ENCODE peak calls at places on chromosomes 5 and 9, in nine cellular contexts. F, Q, O, D, Y, S, X, C and G are unnamed samples.

GRCh38 chr5:72036951-72037350 is 70.3 kb upstream of the MAP1B start:
- DNase-seq in F (peak), Q (no peak), O (no peak), D (no peak), Y (no peak), S (no peak), X (no peak), C (peak), G (no peak)

GRCh38 chr5:57735754-57736153 is 253.1 kb upstream of the ACTBL2 start:
- DNase-seq in F (no peak), Q (peak), O (no peak), D (no peak), Y (peak), S (no peak), X (peak), C (peak), G (peak)

GRCh38 chr5:68225911-68226563 is 10.5 kb downstream of the PIK3R1 start:
- DNase-seq in F (no peak), Q (no peak), O (peak), D (no peak), Y (no peak), S (no peak), X (no peak), C (no peak), G (no peak)

GRCh38 chr9:76580832-76581231 is 121.8 kb downstream of the GCNT1 start:
- DNase-seq in F (no peak), Q (no peak), O (no peak), D (no peak), Y (no peak), S (no peak), X (no peak), C (no peak), G (no peak)

GRCh38 chr5:16857635-16858034 is 78.5 kb downstream of the MYO10 start:
- DNase-seq in F (no peak), Q (no peak), O (no peak), D (no peak), Y (no peak), S (no peak), X (no peak), C (no peak), G (no peak)

GRCh38 chr9:107675476-107676264 is 186.1 kb upstream of the KLF4 start:
- DNase-seq in F (no peak), Q (no peak), O (no peak), D (no peak), Y (no peak), S (no peak), X (no peak), C (no peak), G (no peak)

GRCh38 chr5:92907914-92908606 is 673.0 kb downstream of the NR2F1-AS1 start:
- DNase-seq in F (no peak), Q (no peak), O (no peak), D (no peak), Y (no peak), S (no peak), X (peak), C (peak), G (no peak)

GRCh38 chr5:56918054-56918453 is 8.7 kb downstream of the SETD9 start:
- DNase-seq in F (peak), Q (no peak), O (no peak), D (no peak), Y (no peak), S (no peak), X (no peak), C (no peak), G (no peak)

DNA sequence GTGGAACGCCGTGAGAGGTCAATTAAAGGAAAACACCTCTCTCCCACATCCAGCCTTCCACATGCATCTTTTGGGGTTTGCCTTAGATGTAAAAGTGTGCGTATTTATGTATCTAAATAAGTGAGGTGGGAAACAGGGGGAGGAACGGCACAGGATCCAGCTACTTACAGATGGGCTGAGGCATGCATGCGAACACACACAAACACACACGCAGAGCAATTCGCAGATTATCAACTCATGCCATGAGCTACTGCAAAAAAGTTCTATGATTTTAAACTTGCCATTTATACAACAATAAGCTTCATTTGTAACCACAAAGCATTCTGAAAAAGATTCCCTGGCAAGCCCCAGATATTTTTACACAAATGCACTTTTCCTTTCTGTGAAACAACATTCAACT is 242.0 kb downstream of the BNC2 start:
- DNase-seq in F (no peak), Q (no peak), O (no peak), D (no peak), Y (no peak), S (no peak), X (peak), C (peak), G (no peak)
- H3K4me3 ChIP-seq in F (no peak), Q (peak), O (no peak), D (no peak), Y (no peak), S (no peak), X (no peak), C (no peak), G (no peak)

DNA sequence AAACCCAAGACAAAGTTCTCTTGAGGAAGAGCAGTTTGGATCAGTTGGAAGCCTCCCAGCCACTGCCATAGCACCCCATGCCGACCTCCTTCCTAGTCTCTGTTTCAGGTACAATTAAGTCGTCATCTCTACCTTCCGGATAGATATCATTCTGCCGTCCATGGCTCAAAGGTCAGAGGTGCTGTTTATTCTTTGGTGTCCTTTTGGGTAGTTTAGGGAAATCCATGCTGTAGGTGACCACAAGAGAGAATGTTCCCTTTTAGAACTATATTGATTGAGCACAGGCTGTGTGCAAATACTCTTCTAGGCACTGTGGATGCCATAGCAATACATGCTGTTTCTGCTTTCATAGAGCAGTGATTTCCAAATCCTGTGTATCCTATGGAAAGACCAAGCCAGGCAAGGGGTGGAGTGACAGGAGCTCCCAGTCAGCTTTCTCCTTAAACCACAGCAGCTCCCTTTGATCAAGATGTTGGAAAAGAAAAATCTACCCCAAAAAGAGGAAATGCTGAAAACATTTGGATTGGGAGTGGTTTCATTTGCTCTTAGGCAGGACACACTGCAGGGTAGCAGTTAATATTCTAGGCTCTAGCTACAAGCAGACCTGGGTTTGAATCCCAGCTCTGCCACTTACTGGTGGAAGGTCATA is 127.9 kb downstream of the PALM2AKAP2 start:
- DNase-seq in F (no peak), Q (no peak), O (no peak), D (no peak), Y (no peak), S (no peak), X (no peak), C (no peak), G (no peak)
- TF ChIP-seq CTCF in F (no peak), Q (no peak), O (no peak), D (no peak), Y (no peak), S (no peak), X (no peak), C (no peak), G (no peak)

GRCh38 chr5:95954716-95955115 is 6.9 kb downstream of the ELL2 start:
- DNase-seq in F (no peak), Q (no peak), O (no peak), D (no peak), Y (no peak), S (no peak), X (no peak), C (no peak), G (no peak)
- H3K4me3 ChIP-seq in F (no peak), Q (no peak), O (no peak), D (no peak), Y (no peak), S (no peak), X (no peak), C (no peak), G (no peak)

GRCh38 chr9:1712861-1713260 is 302.3 kb upstream of the SMARCA2 start:
- DNase-seq in F (no peak), Q (no peak), O (no peak), D (no peak), Y (no peak), S (no peak), X (no peak), C (no peak), G (no peak)

GRCh38 chr9:1722404-1722803 is 292.7 kb upstream of the SMARCA2 start:
- DNase-seq in F (peak), Q (no peak), O (no peak), D (no peak), Y (no peak), S (no peak), X (peak), C (no peak), G (no peak)

GRCh38 chr9:1721219-1721618 is 293.9 kb upstream of the SMARCA2 start:
- DNase-seq in F (no peak), Q (no peak), O (no peak), D (no peak), Y (no peak), S (no peak), X (no peak), C (no peak), G (no peak)

GRCh38 chr9:1723616-1724015 is 291.5 kb upstream of the SMARCA2 start:
- DNase-seq in F (no peak), Q (no peak), O (no peak), D (no peak), Y (no peak), S (no peak), X (no peak), C (no peak), G (no peak)

GRCh38 chr9:1718836-1719235 is 296.3 kb upstream of the SMARCA2 start:
- DNase-seq in F (no peak), Q (no peak), O (no peak), D (no peak), Y (no peak), S (no peak), X (no peak), C (no peak), G (no peak)
- TF ChIP-seq CTCF in F (peak), Q (no peak), O (no peak), D (no peak), Y (no peak), S (no peak), X (no peak), C (no peak), G (no peak)

DNA sequence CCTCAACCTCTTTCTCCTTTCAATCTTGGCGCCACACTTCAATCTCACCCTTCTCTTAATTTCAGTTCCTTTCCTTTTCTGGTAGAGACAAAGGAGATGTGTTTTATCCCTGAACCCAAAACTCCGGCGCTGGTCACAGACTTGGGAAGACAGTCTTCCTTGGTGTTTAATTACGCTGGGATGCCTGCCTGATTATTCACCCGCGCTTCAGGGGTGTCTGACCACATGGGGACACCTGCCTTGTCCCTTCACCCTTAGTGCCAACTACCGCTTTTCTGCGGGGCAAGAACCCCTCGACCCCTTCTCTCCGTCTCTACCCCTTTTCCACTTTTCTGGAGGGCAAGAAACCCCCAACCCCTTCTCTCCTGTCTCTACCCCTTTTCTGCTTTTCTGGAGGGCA is 261.1 kb downstream of the SMARCA2 start:
- DNase-seq in F (peak), Q (no peak), O (no peak), D (no peak), Y (no peak), S (no peak), X (no peak), C (no peak), G (no peak)
- H3K4me3 ChIP-seq in F (peak), Q (no peak), O (no peak), D (no peak), Y (no peak), S (no peak), X (no peak), C (no peak), G (no peak)

GRCh38 chr9:34371886-34372597 is 4.7 kb downstream of the MYORG start:
- DNase-seq in F (no peak), Q (no peak), O (no peak), D (no peak), Y (no peak), S (no peak), X (no peak), C (no peak), G (no peak)

GRCh38 chr9:34373749-34374148 is 2.9 kb downstream of the MYORG start:
- DNase-seq in F (no peak), Q (no peak), O (no peak), D (no peak), Y (no peak), S (peak), X (no peak), C (no peak), G (no peak)

GRCh38 chr9:34372598-34373011 is 4.1 kb downstream of the MYORG start:
- DNase-seq in F (peak), Q (no peak), O (no peak), D (peak), Y (no peak), S (peak), X (no peak), C (no peak), G (no peak)

GRCh38 chr9:34370335-34370969 is 6.2 kb downstream of the MYORG start:
- DNase-seq in F (no peak), Q (no peak), O (no peak), D (no peak), Y (no peak), S (peak), X (no peak), C (no peak), G (no peak)

GRCh38 chr9:34370970-34371880 is 5.5 kb downstream of the MYORG start:
- DNase-seq in F (no peak), Q (no peak), O (no peak), D (no peak), Y (no peak), S (peak), X (no peak), C (no peak), G (no peak)
- TF ChIP-seq CTCF in F (no peak), Q (peak), O (no peak), D (no peak), Y (no peak), S (no peak), X (no peak), C (peak), G (peak)

DNA sequence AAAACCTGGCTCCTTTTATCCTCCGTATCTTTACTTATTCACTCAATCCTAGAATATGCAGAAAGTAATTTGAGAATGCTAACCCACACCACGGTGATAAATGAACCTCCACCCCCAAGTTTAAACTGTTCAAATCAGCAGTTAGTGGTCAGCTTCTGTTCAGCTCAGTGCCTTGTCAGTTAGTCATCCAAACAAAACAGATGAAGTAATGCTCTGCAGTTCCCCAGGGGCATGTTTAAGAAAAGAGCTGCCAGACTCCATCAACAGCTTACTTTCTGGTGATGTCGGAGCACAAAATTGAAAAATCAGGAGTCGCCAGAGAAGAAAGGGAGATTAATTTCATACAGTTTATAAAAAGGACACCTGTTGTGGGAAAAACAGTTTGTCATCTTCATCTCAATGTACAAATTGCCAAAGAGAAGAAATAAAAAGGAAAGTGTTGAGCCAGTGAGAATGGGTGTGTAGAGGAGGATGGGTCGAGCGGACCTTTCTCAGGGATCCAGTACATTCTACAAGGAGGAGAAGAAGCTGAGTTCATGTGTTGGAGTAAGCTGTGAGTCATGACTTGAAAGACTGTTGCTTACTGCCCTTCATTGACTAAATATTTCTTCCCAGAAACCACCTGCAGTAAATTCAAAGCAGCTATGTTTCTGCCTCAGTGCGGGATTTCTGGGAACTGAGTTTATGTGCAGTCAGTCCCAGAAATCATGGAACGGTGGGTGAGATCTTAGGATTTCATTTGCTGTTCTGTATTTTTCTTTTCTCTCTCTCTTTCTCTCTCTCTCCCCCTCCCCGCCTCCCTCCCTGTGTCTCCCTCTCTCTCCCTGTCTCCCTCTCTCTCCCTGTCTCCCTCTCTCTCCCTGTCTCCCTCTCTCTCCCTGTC is 13.7 kb downstream of the TRIO start:
- DNase-seq in F (no peak), Q (peak), O (no peak), D (no peak), Y (peak), S (no peak), X (peak), C (peak), G (peak)
- H3K4me3 ChIP-seq in F (no peak), Q (peak), O (peak), D (no peak), Y (peak), S (peak), X (peak), C (peak), G (peak)